ENCODE peak calls at places on chromosomes 6 and 20, in four cellular contexts. One of them, this sample, is unnamed.

GRCh38 chr20:23136893-23137745 is 51.0 kb upstream of the CD93 start:
- DNase-seq in HepG2: no peak
- DNase-seq in K562: peak
- DNase-seq in SK-N-SH: no peak
- DNase-seq in this sample: no peak

GRCh38 chr6:131976545-131977061 is 25.4 kb upstream of the CCN2 start:
- DNase-seq in HepG2: peak
- DNase-seq in K562: no peak
- DNase-seq in SK-N-SH: no peak
- DNase-seq in this sample: no peak

GRCh38 chr6:130796313-130796905 is 30.8 kb upstream of the SMLR1 start:
- DNase-seq in HepG2: no peak
- DNase-seq in K562: no peak
- DNase-seq in SK-N-SH: peak
- DNase-seq in this sample: no peak

GRCh38 chr6:73262701-73263569 is at the start of gene KHDC1:
- DNase-seq in HepG2: no peak
- DNase-seq in K562: peak
- DNase-seq in SK-N-SH: peak
- DNase-seq in this sample: no peak

GRCh38 chr6:165782124-165782523 is 119.1 kb upstream of the PDE10A start:
- DNase-seq in HepG2: no peak
- DNase-seq in K562: no peak
- DNase-seq in SK-N-SH: no peak
- DNase-seq in this sample: no peak

GRCh38 chr6:3449750-3450305 is 7.0 kb downstream of the SLC22A23 start:
- DNase-seq in HepG2: no peak
- DNase-seq in K562: no peak
- DNase-seq in SK-N-SH: no peak
- DNase-seq in this sample: peak

GRCh38 chr6:65818576-65818975 is 111.5 kb upstream of the EYS start:
- DNase-seq in HepG2: no peak
- DNase-seq in K562: no peak
- DNase-seq in SK-N-SH: no peak
- DNase-seq in this sample: no peak

GRCh38 chr6:163588211-163588919 is 173.8 kb downstream of the QKI start:
- DNase-seq in HepG2: no peak
- DNase-seq in K562: no peak
- DNase-seq in SK-N-SH: peak
- DNase-seq in this sample: no peak

GRCh38 chr6:24476631-24477030 is 12.7 kb downstream of the GPLD1 start:
- DNase-seq in HepG2: no peak
- DNase-seq in K562: no peak
- DNase-seq in SK-N-SH: no peak
- DNase-seq in this sample: no peak

GRCh38 chr20:63519765-63520593 is 586 bp upstream of the PPDPF start:
- DNase-seq in HepG2: no peak
- DNase-seq in K562: peak
- DNase-seq in SK-N-SH: peak
- DNase-seq in this sample: no peak

GRCh38 chr6:133214267-133214666 is 26.9 kb upstream of the EYA4 start:
- DNase-seq in HepG2: no peak
- DNase-seq in K562: no peak
- DNase-seq in SK-N-SH: no peak
- DNase-seq in this sample: no peak

GRCh38 chr6:134674562-134674961 is 275.3 kb downstream of the ALDH8A1 start:
- DNase-seq in HepG2: no peak
- DNase-seq in K562: no peak
- DNase-seq in SK-N-SH: no peak
- DNase-seq in this sample: no peak

GRCh38 chr6:163404825-163405265 is 9.7 kb upstream of the QKI start:
- DNase-seq in HepG2: peak
- DNase-seq in K562: no peak
- DNase-seq in SK-N-SH: no peak
- DNase-seq in this sample: no peak

GRCh38 chr6:43780293-43780692 is 10.3 kb downstream of the VEGFA start:
- DNase-seq in HepG2: no peak
- DNase-seq in K562: no peak
- DNase-seq in SK-N-SH: no peak
- DNase-seq in this sample: no peak

GRCh38 chr6:116676021-116676420 is 5.0 kb upstream of the KPNA5 start:
- DNase-seq in HepG2: no peak
- DNase-seq in K562: no peak
- DNase-seq in SK-N-SH: no peak
- DNase-seq in this sample: no peak

GRCh38 chr6:35960192-35960591 is 39.3 kb upstream of the SRPK1 start:
- DNase-seq in HepG2: no peak
- DNase-seq in K562: no peak
- DNase-seq in SK-N-SH: no peak
- DNase-seq in this sample: no peak

DNA sequence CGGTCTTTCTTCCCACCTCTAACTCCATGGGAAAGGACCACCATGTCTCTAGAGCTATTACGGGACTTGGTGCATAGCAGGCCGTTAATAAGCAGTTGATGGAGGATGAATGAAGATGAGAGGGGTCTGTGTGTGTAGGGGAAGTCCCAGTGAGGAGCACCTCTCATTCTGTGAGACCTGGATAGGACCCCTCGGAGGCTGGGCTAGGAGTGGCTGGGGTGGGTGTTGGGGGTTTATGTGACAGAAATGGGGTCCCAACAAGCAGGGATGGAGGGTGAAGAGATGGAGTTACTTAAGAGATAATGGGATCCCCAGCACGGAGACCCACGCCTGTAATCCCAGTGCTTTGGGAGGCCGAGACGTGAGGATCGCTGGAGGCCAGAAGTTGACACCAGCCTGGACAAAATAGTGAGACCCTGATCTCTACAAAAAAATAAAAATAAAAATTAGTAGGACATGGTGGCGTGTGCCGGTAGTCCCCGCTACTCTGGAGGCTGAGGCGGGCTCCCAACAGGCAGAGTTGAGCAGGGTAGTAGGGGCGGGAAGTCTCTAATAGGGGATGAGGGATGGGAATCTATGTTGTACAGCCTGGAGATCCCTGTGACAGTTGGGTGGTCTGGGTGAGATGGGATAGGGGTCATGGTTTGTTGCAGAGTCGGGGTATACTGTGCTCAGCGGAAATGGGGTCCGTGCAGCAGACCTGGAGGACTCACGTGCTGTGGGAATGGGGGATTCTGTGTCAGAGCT is 677 bp upstream of the ZNF341 start:
- DNase-seq in HepG2: no peak
- DNase-seq in K562: no peak
- DNase-seq in SK-N-SH: no peak
- DNase-seq in this sample: no peak
- TF ChIP-seq POLR2AphosphoS5 in HepG2: no peak
- TF ChIP-seq POLR2AphosphoS5 in K562: no peak
- TF ChIP-seq POLR2AphosphoS5 in SK-N-SH: no peak
- TF ChIP-seq POLR2AphosphoS5 in this sample: no peak

GRCh38 chr6:26207248-26207801 is 120.1 kb downstream of the HFE start:
- DNase-seq in HepG2: no peak
- DNase-seq in K562: no peak
- DNase-seq in SK-N-SH: peak
- DNase-seq in this sample: no peak
- TF ChIP-seq MXI1 in HepG2: no peak
- TF ChIP-seq MXI1 in K562: no peak
- TF ChIP-seq MXI1 in SK-N-SH: no peak
- TF ChIP-seq MXI1 in this sample: no peak

DNA sequence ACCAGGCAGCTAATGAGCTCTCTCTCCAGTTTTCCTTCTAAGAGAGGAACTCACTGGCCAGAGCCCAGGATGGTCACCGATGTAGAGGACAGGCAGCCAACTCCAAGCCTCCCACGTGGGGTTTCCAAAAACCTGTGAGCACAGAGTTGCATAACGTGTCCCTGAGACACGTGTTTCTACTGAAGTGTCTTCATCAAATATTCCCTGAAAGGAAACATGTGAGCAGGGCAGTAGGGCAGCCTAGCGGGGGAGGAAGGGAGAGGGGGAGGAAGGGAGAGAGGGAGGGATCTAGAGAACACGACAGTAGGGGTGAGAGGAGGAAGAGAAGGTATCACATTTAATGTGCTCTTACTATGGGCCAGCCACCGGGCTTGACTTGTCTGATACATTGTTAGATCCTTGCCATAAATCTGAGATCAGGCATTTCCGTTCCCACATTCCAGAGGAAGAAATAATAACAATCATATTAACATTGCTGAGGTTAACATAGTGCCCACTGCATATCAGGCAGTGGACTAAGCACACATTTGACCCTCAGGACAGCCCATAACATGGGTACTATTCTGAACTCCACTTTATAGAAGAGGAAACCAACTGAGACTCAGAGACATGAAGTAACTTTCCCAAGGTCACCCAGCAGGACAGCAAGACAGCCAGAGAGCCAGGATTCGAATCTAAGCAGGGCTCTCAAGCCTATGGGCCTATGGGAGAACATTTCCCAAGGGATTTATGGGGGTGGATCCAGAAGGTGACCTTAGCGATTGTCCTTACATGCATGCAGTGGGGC is 4.5 kb upstream of the SYS1 start:
- DNase-seq in HepG2: peak
- DNase-seq in K562: no peak
- DNase-seq in SK-N-SH: no peak
- DNase-seq in this sample: no peak
- TF ChIP-seq REST in HepG2: no peak
- TF ChIP-seq REST in K562: no peak
- TF ChIP-seq REST in SK-N-SH: no peak
- TF ChIP-seq REST in this sample: no peak

DNA sequence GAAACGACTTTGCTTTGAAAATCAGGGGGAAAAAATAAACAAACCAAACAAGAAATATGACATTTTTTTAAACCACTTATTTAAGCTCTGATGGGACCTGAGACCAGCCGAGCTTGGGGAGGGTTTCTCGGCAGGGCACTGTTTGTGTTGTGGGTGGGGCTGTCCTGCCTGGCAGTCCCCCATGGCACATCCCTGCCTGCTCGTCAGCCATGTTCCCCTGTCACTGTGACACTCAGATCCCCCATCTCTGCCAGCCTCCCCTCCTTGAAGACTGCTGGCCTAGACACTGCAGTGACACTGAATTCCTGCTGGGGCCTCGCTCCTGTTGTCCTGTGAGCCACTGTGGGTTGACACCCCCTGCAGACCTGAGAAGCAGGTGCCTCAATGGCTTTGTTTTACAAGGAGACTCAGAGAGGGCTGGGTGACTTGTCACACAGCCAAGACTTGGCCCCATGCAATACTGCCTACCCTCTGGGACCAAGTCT is 95.1 kb upstream of the PTPN1 start:
- DNase-seq in HepG2: no peak
- DNase-seq in K562: no peak
- DNase-seq in SK-N-SH: no peak
- DNase-seq in this sample: no peak
- TF ChIP-seq POLR2AphosphoS5 in HepG2: no peak
- TF ChIP-seq POLR2AphosphoS5 in K562: no peak
- TF ChIP-seq POLR2AphosphoS5 in SK-N-SH: no peak
- TF ChIP-seq POLR2AphosphoS5 in this sample: no peak

GRCh38 chr20:49569403-49570115 is 1.6 kb upstream of the PTGIS start:
- DNase-seq in HepG2: no peak
- DNase-seq in K562: no peak
- DNase-seq in SK-N-SH: no peak
- DNase-seq in this sample: no peak
- TF ChIP-seq MXI1 in HepG2: no peak
- TF ChIP-seq MXI1 in K562: no peak
- TF ChIP-seq MXI1 in SK-N-SH: no peak
- TF ChIP-seq MXI1 in this sample: no peak

DNA sequence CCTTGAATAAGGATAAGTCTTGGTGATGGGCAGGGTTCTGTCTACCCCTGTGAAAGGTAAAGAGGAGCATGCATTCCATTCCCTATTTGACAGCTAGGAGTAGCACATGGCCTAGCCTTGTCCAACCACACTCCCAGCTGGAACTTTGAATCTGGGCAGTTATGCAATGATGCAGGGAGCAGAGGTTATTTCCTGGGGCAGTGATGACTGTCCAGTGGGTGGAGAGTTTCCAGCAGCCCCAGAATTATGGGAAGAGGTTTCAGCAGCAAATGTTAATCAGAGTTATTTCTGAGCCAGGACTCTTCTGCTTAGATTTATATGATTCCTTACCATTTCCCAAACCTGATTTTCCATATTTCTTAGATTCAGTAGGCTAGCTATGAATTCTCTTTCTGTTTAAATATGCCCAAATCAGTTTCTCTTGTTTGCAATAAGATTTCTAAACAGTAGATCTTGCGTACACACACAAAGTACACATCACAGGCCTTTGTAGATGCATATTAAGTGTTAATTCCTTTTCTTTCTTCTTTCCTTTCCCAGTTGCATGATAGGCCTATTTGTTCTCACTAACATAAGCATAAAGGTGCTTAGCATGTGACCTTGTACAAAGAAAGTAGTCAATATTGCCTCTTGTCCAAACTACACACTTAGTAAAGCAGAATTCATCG is 17.3 kb upstream of the TXLNB start:
- DNase-seq in HepG2: peak
- DNase-seq in K562: no peak
- DNase-seq in SK-N-SH: no peak
- DNase-seq in this sample: no peak
- TF ChIP-seq REST in HepG2: no peak
- TF ChIP-seq REST in K562: no peak
- TF ChIP-seq REST in SK-N-SH: no peak
- TF ChIP-seq REST in this sample: no peak

GRCh38 chr6:119454694-119455093 is 105.1 kb upstream of the MAN1A1 start:
- DNase-seq in HepG2: no peak
- DNase-seq in K562: no peak
- DNase-seq in SK-N-SH: no peak
- DNase-seq in this sample: no peak

GRCh38 chr6:119463081-119463626 is 113.6 kb upstream of the MAN1A1 start:
- DNase-seq in HepG2: no peak
- DNase-seq in K562: no peak
- DNase-seq in SK-N-SH: no peak
- DNase-seq in this sample: peak

GRCh38 chr6:119461187-119461586 is 111.6 kb upstream of the MAN1A1 start:
- DNase-seq in HepG2: no peak
- DNase-seq in K562: no peak
- DNase-seq in SK-N-SH: no peak
- DNase-seq in this sample: no peak

DNA sequence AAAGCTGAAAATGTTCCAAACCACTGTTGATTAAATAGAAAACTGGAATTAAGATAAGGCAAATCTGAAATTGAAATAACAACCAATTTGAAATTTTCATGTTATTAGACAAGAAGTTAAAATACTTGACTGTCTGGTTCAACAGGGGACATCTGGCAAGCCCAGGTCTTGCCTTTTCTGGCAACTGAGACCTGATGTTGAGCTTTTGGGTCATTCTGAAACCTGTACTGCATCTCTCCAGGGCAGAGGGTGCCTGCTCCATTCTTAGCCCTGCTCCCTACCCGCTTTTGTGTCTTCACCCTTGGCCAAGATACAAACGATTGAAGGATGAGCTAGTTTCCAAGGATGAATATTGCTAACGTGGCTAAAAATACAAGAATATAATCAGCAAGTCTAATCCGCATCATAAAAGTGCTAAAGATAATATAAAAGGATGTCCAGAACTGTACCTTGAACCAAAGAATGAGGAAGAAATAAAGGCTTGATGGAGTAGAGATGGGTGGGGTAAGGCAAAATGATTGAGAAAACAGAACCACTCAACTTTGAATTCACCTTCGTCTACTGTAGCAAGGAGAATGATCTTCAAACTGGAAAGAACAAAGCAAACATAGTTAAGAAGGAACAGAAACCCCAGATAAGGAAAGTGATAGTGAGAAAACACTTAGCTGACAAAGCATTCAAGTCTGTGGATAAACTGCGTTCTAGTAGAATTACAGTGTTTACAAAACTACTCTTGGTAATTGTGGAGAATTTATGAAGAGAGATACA is 109.8 kb upstream of the MAN1A1 start:
- DNase-seq in HepG2: no peak
- DNase-seq in K562: no peak
- DNase-seq in SK-N-SH: no peak
- DNase-seq in this sample: peak
- TF ChIP-seq POLR2AphosphoS5 in HepG2: no peak
- TF ChIP-seq POLR2AphosphoS5 in K562: no peak
- TF ChIP-seq POLR2AphosphoS5 in SK-N-SH: no peak
- TF ChIP-seq POLR2AphosphoS5 in this sample: no peak